ENCODE peak calls at places on chromosomes 1 and 21, in seven cellular contexts. W is OCI-LY7, A is GM23248, H is neural progenitor cell, X is PC-3, J is GM23338, S is hepatocyte. D is an unnamed sample.

GRCh38 chr1:212637902-212638301 is 29.3 kb downstream of the ATF3 start:
- DNase-seq in H (no peak), W (no peak), A (peak; percentile 78), J (no peak), S (no peak), X (no peak), D (no peak)

GRCh38 chr1:79264285-79264684 is 257.8 kb upstream of the ADGRL4 start:
- DNase-seq in J (no peak), A (no peak), S (no peak), W (no peak), X (no peak), H (no peak), D (no peak)

GRCh38 chr1:26290416-26291261 is 10.8 kb downstream of the SH3BGRL3 start:
- DNase-seq in W (peak; percentile 85), A (no peak), H (no peak), X (no peak), J (peak; percentile 41), S (no peak), D (no peak)

GRCh38 chr1:3772715-3773571 is at the start of gene SMIM1:
- DNase-seq in S (peak; percentile 56), W (no peak), J (no peak), A (no peak), H (no peak), X (peak; percentile 27), D (no peak)

GRCh38 chr1:43688109-43688387 is 19.3 kb upstream of the ST3GAL3 start:
- DNase-seq in H (no peak), A (no peak), W (no peak), X (no peak), S (no peak), J (no peak), D (no peak)

GRCh38 chr1:233957691-233958090 is 53.2 kb downstream of the SLC35F3 start:
- DNase-seq in W (no peak), S (no peak), X (no peak), J (no peak), A (no peak), H (no peak), D (no peak)

GRCh38 chr1:71086331-71086730 is 5.5 kb upstream of the ZRANB2 start:
- DNase-seq in S (no peak), W (no peak), H (no peak), X (peak; percentile 94), J (no peak), A (peak; percentile 83), D (no peak)

GRCh38 chr1:227622739-227623475 is 59.6 kb downstream of the ZNF678 start:
- DNase-seq in S (no peak), A (no peak), W (no peak), J (no peak), X (peak; percentile 4), H (no peak), D (no peak)

GRCh38 chr1:204520834-204521709 is 4.9 kb downstream of the MDM4 start:
- DNase-seq in X (no peak), A (peak; percentile 48), W (peak; percentile 99), S (no peak), H (no peak), J (no peak), D (peak; percentile 99)

GRCh38 chr1:116508090-116508983 is 62.5 kb downstream of the CD58 start:
- DNase-seq in W (no peak), H (no peak), A (no peak), X (peak; percentile 88), J (no peak), S (no peak), D (peak; percentile 16)

GRCh38 chr1:52633291-52633754 is 355 bp downstream of the SHISAL2A start:
- DNase-seq in W (no peak), H (peak; percentile 69), J (peak; percentile 71), S (peak; percentile 22), X (no peak), A (peak; percentile 30), D (no peak)

GRCh38 chr21:33964706-33965325 is 49.2 kb upstream of the ATP5PO start:
- DNase-seq in X (no peak), J (no peak), S (no peak), A (peak; percentile 61), W (no peak), H (no peak), D (no peak)

GRCh38 chr1:11157867-11158266 is 31.3 kb upstream of the ANGPTL7 start:
- DNase-seq in W (no peak), X (no peak), H (no peak), J (no peak), S (no peak), A (peak; percentile 84), D (no peak)

GRCh38 chr1:204435886-204436271 is 24.3 kb upstream of the PPP1R15B start:
- DNase-seq in X (no peak), J (no peak), S (no peak), A (peak; percentile 65), W (no peak), H (no peak), D (no peak)

GRCh38 chr1:200483491-200484143 is 73.8 kb upstream of the ZNF281 start:
- DNase-seq in H (peak; percentile 26), S (peak; percentile 82), J (peak; percentile 42), W (no peak), X (peak; percentile 100), A (peak; percentile 99), D (no peak)

GRCh38 chr1:64733576-64734288 is 11.1 kb upstream of the RAVER2 start:
- DNase-seq in A (peak; percentile 12), H (no peak), S (no peak), W (no peak), J (no peak), X (no peak), D (no peak)

GRCh38 chr1:209743145-209743482 is 12.7 kb upstream of the TRAF3IP3 start:
- DNase-seq in A (peak; percentile 58), J (no peak), H (no peak), S (no peak), W (no peak), X (peak; percentile 74), D (no peak)

GRCh38 chr1:41418868-41419583 is 57.8 kb downstream of the FOXO6 start:
- DNase-seq in A (peak; percentile 97), H (peak; percentile 27), J (peak; percentile 47), X (peak; percentile 96), W (no peak), S (peak; percentile 48), D (no peak)

GRCh38 chr1:88736633-88737248 is 52.7 kb downstream of the PKN2 start:
- DNase-seq in H (peak; percentile 25), W (peak; percentile 12), S (peak; percentile 23), X (peak; percentile 65), J (peak; percentile 86), A (peak; percentile 73), D (peak; percentile 22)

GRCh38 chr1:202815120-202815519 is 4.4 kb downstream of the PCAT6 start:
- DNase-seq in A (peak; percentile 36), H (no peak), W (no peak), J (no peak), S (no peak), X (peak; percentile 40), D (no peak)

GRCh38 chr1:207316141-207316540 is 5.3 kb upstream of the CD55 start:
- DNase-seq in J (peak; percentile 13), H (no peak), S (peak; percentile 43), W (no peak), X (peak; percentile 94), A (no peak), D (no peak)

GRCh38 chr1:228540161-228540917 is 53.2 kb downstream of the RNF187 start:
- DNase-seq in X (no peak), S (no peak), J (peak; percentile 51), H (no peak), W (no peak), A (no peak), D (no peak)

DNA sequence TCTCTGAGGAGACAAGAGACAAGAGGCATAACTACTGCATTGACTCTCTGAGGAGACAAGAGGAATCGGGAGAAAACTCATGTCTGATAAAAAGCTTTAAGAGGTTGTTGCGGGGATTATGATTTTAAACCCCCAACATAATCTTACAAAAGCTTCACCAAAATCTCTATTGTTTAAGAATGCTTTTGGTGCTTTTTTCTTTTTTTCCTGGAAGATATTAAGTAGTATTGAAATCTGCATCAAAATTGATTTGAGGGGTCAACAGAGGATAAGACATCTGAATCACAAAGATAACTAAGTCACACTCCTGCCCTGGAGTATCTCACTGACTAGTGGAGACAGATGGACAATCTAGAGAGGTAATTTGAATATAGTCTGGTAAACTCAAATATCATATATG is 115.6 kb upstream of the MROH9 start:
- DNase-seq in J (no peak), W (no peak), S (no peak), H (no peak), X (no peak), A (no peak), D (no peak)
- H2AFZ ChIP-seq in J (peak overlapping the region; percentile 66), W (no peak overlapping the region), S (no peak overlapping the region), H (no peak overlapping the region), X (no peak overlapping the region), A (no peak overlapping the region), D (no peak overlapping the region)

DNA sequence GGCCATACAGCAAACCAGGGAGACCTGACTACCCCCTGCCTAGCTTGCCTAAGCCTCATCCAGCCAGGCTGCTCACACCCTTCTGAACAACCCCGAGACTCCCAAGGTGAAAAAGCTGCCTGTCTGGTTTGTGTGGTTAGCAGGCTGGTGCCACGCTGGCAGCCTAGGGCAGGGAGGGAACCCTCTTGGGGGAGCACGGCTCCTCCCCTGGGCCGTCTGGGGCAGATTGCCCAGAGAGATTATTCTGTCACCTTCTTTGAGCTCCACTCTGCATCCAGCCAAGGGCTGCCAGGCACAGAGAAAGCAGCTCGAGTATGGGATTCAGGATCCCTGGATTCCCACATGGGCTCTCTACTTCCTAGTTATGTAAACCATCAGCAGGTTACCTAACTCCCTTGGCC is 27.5 kb upstream of the TCEA3 start:
- DNase-seq in H (no peak), W (no peak), A (peak; percentile 58), S (no peak), X (peak; percentile 96), J (no peak), D (peak; percentile 20)
- TF ChIP-seq EZH2phosphoT487 in H (no peak), W (no peak), A (no peak), S (no peak), X (peak; percentile 74), J (no peak), D (no peak)

GRCh38 chr1:153697873-153698647 is 19.6 kb downstream of the NPR1 start:
- DNase-seq in A (peak; percentile 63), J (peak; percentile 66), X (no peak), S (no peak), H (no peak), W (no peak), D (no peak)
- H2AFZ ChIP-seq in A (peak overlapping the region; percentile 98), J (peak overlapping the region; percentile 97), X (peak overlapping the region; percentile 69), S (peak overlapping the region; percentile 60), H (peak overlapping the region; percentile 95), W (no peak overlapping the region), D (no peak overlapping the region)

GRCh38 chr1:112017183-112017582 is 27.7 kb upstream of the KCND3 start:
- DNase-seq in W (no peak), H (no peak), A (no peak), X (no peak), J (no peak), S (no peak), D (no peak)

GRCh38 chr1:112012823-112013222 is 23.4 kb upstream of the KCND3 start:
- DNase-seq in S (no peak), X (no peak), J (no peak), A (no peak), W (no peak), H (no peak), D (no peak)

GRCh38 chr1:112007169-112007568 is 17.7 kb upstream of the KCND3 start:
- DNase-seq in X (no peak), H (no peak), W (no peak), J (no peak), A (no peak), S (no peak), D (no peak)

DNA sequence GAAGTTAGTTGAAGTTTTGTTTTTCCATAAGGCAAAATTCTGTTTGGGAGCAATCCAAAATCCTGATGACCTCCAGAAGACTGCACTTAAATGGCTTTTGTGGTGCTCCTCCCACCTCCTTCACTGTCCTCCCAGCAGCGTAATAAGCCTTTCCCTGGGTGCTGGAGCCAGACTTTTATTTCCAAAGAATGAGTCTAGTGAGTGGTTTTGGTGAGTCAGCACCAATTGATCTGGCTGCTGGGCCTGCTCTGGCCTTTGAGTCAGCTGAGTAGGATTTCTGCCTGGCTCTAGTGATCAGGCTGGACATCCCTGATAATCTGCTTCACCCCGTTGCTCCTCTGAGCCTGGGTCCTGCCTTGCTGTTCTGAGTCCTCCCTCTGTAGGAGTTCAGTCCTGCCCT is 21.8 kb upstream of the KCND3 start:
- DNase-seq in A (peak; percentile 88), H (no peak), X (peak; percentile 51), S (peak; percentile 32), W (no peak), J (no peak), D (no peak)
- TF ChIP-seq EZH2phosphoT487 in A (no peak), H (no peak), X (no peak), S (no peak), W (no peak), J (no peak), D (no peak)